ENCODE peak calls at places on chromosomes 3 and 15, in eight cellular contexts. J is activated gamma-delta T cell treated with anti-CD3 and anti-CD28 coated beads, Interleukin-2, amount 50 U/mL, for 16 hours; R is ELR; T is body of pancreas; W is effector memory CD8-positive, alpha-beta T cell; H is NCI-H2107; E is erythroblast; Y is T-helper 1 cell. B is an unnamed sample.

GRCh38 chr15:77503240-77503639 is 82.6 kb downstream of the HMG20A start:
- DNase-seq in J (no peak), R (no peak), T (no peak), W (no peak), H (no peak), E (no peak), Y (no peak), B (no peak)

GRCh38 chr3:6168242-6168641 is 692.7 kb upstream of the GRM7 start:
- DNase-seq in J (no peak), R (no peak), T (no peak), W (no peak), H (no peak), E (no peak), Y (no peak), B (no peak)

GRCh38 chr3:65170357-65171090 is 482.7 kb upstream of the ADAMTS9 start:
- DNase-seq in J (no peak), R (peak), T (peak), W (no peak), H (no peak), E (peak), Y (no peak), B (no peak)

GRCh38 chr15:94235681-94236080 is 4.3 kb downstream of the MCTP2 start:
- DNase-seq in J (no peak), R (no peak), T (no peak), W (no peak), H (no peak), E (no peak), Y (no peak), B (no peak)

GRCh38 chr15:32893412-32893811 is 175.6 kb downstream of the GREM1 start:
- DNase-seq in J (no peak), R (no peak), T (no peak), W (no peak), H (no peak), E (no peak), Y (no peak), B (no peak)

GRCh38 chr3:64977308-64978100 is 289.7 kb upstream of the ADAMTS9 start:
- DNase-seq in J (no peak), R (no peak), T (no peak), W (no peak), H (no peak), E (no peak), Y (no peak), B (no peak)

GRCh38 chr15:74291101-74292071 is 55.3 kb downstream of the CCDC33 start:
- DNase-seq in J (peak), R (peak), T (peak), W (peak), H (peak), E (peak), Y (peak), B (peak)

GRCh38 chr15:98003528-98003927 is 43.0 kb downstream of the ARRDC4 start:
- DNase-seq in J (no peak), R (no peak), T (no peak), W (no peak), H (no peak), E (no peak), Y (no peak), B (no peak)

GRCh38 chr3:38755130-38755529 is 60.9 kb downstream of the SCN10A start:
- DNase-seq in J (no peak), R (no peak), T (no peak), W (no peak), H (no peak), E (no peak), Y (no peak), B (no peak)

GRCh38 chr3:60584250-60584649 is 667.0 kb downstream of the FHIT start:
- DNase-seq in J (no peak), R (peak), T (no peak), W (no peak), H (no peak), E (no peak), Y (no peak), B (no peak)

GRCh38 chr3:115808239-115808638 is 184.9 kb downstream of the GAP43 start:
- DNase-seq in J (no peak), R (no peak), T (no peak), W (no peak), H (no peak), E (no peak), Y (no peak), B (no peak)

GRCh38 chr15:89809093-89809786 is 5.4 kb downstream of the ANPEP start:
- DNase-seq in J (no peak), R (no peak), T (peak), W (no peak), H (no peak), E (no peak), Y (no peak), B (no peak)